ENCODE peak calls at places on chromosomes 7 and 10, in four cellular contexts. One of them, this sample, is unnamed.

GRCh38 chr10:7717767-7718166 is 14.7 kb downstream of the ITIH2 start:
- DNase-seq in sigmoid colon: no peak
- DNase-seq in CD8-positive, alpha-beta T cell: no peak
- DNase-seq in iPS DF 6.9: no peak
- DNase-seq in this sample: no peak

GRCh38 chr7:128853691-128854298 is 8.9 kb upstream of the ATP6V1F start:
- DNase-seq in sigmoid colon: no peak
- DNase-seq in CD8-positive, alpha-beta T cell: no peak
- DNase-seq in iPS DF 6.9: no peak
- DNase-seq in this sample: no peak

GRCh38 chr10:94183666-94184264 is 179.0 kb downstream of the NOC3L start:
- DNase-seq in sigmoid colon: no peak
- DNase-seq in CD8-positive, alpha-beta T cell: no peak
- DNase-seq in iPS DF 6.9: no peak
- DNase-seq in this sample: no peak

GRCh38 chr10:105149371-105149871 is 508.3 kb downstream of the SORCS3 start:
- DNase-seq in sigmoid colon: no peak
- DNase-seq in CD8-positive, alpha-beta T cell: no peak
- DNase-seq in iPS DF 6.9: no peak
- DNase-seq in this sample: no peak

GRCh38 chr7:101522021-101522420 is 107.1 kb downstream of the MYL10 start:
- DNase-seq in sigmoid colon: no peak
- DNase-seq in CD8-positive, alpha-beta T cell: no peak
- DNase-seq in iPS DF 6.9: no peak
- DNase-seq in this sample: no peak

GRCh38 chr7:96589038-96589437 is 120.6 kb downstream of the SEM1 start:
- DNase-seq in sigmoid colon: no peak
- DNase-seq in CD8-positive, alpha-beta T cell: no peak
- DNase-seq in iPS DF 6.9: no peak
- DNase-seq in this sample: no peak

GRCh38 chr7:867001-867405 is 9.4 kb upstream of the GET4 start:
- DNase-seq in sigmoid colon: peak
- DNase-seq in CD8-positive, alpha-beta T cell: no peak
- DNase-seq in iPS DF 6.9: no peak
- DNase-seq in this sample: peak

GRCh38 chr10:127349737-127350136 is 153.3 kb upstream of the INSYN2A start:
- DNase-seq in sigmoid colon: no peak
- DNase-seq in CD8-positive, alpha-beta T cell: no peak
- DNase-seq in iPS DF 6.9: no peak
- DNase-seq in this sample: no peak

GRCh38 chr7:4799508-4800268 is 24.3 kb downstream of the AP5Z1 start:
- DNase-seq in sigmoid colon: no peak
- DNase-seq in CD8-positive, alpha-beta T cell: no peak
- DNase-seq in iPS DF 6.9: no peak
- DNase-seq in this sample: no peak

GRCh38 chr7:117995850-117996650 is 122.8 kb upstream of the CTTNBP2 start:
- DNase-seq in sigmoid colon: no peak
- DNase-seq in CD8-positive, alpha-beta T cell: no peak
- DNase-seq in iPS DF 6.9: no peak
- DNase-seq in this sample: no peak

GRCh38 chr10:132467464-132468149 is 70.0 kb upstream of the INPP5A start:
- DNase-seq in sigmoid colon: no peak
- DNase-seq in CD8-positive, alpha-beta T cell: no peak
- DNase-seq in iPS DF 6.9: no peak
- DNase-seq in this sample: no peak

GRCh38 chr7:29977926-29978652 is 11.5 kb downstream of the SCRN1 start:
- DNase-seq in sigmoid colon: no peak
- DNase-seq in CD8-positive, alpha-beta T cell: no peak
- DNase-seq in iPS DF 6.9: peak
- DNase-seq in this sample: no peak

GRCh38 chr7:43363429-43363894 is 219.4 kb upstream of the STK17A start:
- DNase-seq in sigmoid colon: no peak
- DNase-seq in CD8-positive, alpha-beta T cell: no peak
- DNase-seq in iPS DF 6.9: no peak
- DNase-seq in this sample: no peak

GRCh38 chr10:130003787-130004613 is 39.9 kb upstream of the EBF3 start:
- DNase-seq in sigmoid colon: no peak
- DNase-seq in CD8-positive, alpha-beta T cell: no peak
- DNase-seq in iPS DF 6.9: no peak
- DNase-seq in this sample: no peak

GRCh38 chr10:90204956-90205695 is 503.7 kb downstream of the KIF20B start:
- DNase-seq in sigmoid colon: no peak
- DNase-seq in CD8-positive, alpha-beta T cell: no peak
- DNase-seq in iPS DF 6.9: no peak
- DNase-seq in this sample: no peak

GRCh38 chr10:109474817-109475216 is 448.5 kb downstream of the XPNPEP1 start:
- DNase-seq in sigmoid colon: no peak
- DNase-seq in CD8-positive, alpha-beta T cell: no peak
- DNase-seq in iPS DF 6.9: no peak
- DNase-seq in this sample: no peak

GRCh38 chr10:129870042-129870757 is 93.9 kb downstream of the EBF3 start:
- DNase-seq in sigmoid colon: peak
- DNase-seq in CD8-positive, alpha-beta T cell: no peak
- DNase-seq in iPS DF 6.9: no peak
- DNase-seq in this sample: no peak

GRCh38 chr10:50946991-50947781 is 61.8 kb upstream of the A1CF start:
- DNase-seq in sigmoid colon: no peak
- DNase-seq in CD8-positive, alpha-beta T cell: no peak
- DNase-seq in iPS DF 6.9: no peak
- DNase-seq in this sample: no peak

GRCh38 chr10:5924889-5925288 is 34.8 kb downstream of the FBH1 start:
- DNase-seq in sigmoid colon: no peak
- DNase-seq in CD8-positive, alpha-beta T cell: no peak
- DNase-seq in iPS DF 6.9: no peak
- DNase-seq in this sample: no peak

GRCh38 chr7:149293338-149293737 is 31.3 kb downstream of the ZNF783 start:
- DNase-seq in sigmoid colon: no peak
- DNase-seq in CD8-positive, alpha-beta T cell: no peak
- DNase-seq in iPS DF 6.9: no peak
- DNase-seq in this sample: no peak

GRCh38 chr7:100088621-100089457 is at the start of gene COPS6:
- DNase-seq in sigmoid colon: peak
- DNase-seq in CD8-positive, alpha-beta T cell: peak
- DNase-seq in iPS DF 6.9: no peak
- DNase-seq in this sample: peak

GRCh38 chr7:100159099-100159623 is 638 bp upstream of the TRAPPC14 start:
- DNase-seq in sigmoid colon: no peak
- DNase-seq in CD8-positive, alpha-beta T cell: no peak
- DNase-seq in iPS DF 6.9: no peak
- DNase-seq in this sample: no peak

GRCh38 chr10:28393956-28394568 is 91.2 kb upstream of the MPP7 start:
- DNase-seq in sigmoid colon: peak
- DNase-seq in CD8-positive, alpha-beta T cell: peak
- DNase-seq in iPS DF 6.9: peak
- DNase-seq in this sample: peak

GRCh38 chr10:44198780-44199097 is 186.2 kb downstream of the CXCL12 start:
- DNase-seq in sigmoid colon: peak
- DNase-seq in CD8-positive, alpha-beta T cell: no peak
- DNase-seq in iPS DF 6.9: no peak
- DNase-seq in this sample: no peak

GRCh38 chr7:98300595-98301372 is 19.3 kb downstream of the BRI3 start:
- DNase-seq in sigmoid colon: no peak
- DNase-seq in CD8-positive, alpha-beta T cell: no peak
- DNase-seq in iPS DF 6.9: no peak
- DNase-seq in this sample: no peak

GRCh38 chr10:29883231-29883630 is 176.2 kb downstream of the JCAD start:
- DNase-seq in sigmoid colon: no peak
- DNase-seq in CD8-positive, alpha-beta T cell: no peak
- DNase-seq in iPS DF 6.9: no peak
- DNase-seq in this sample: no peak

GRCh38 chr7:75688200-75689136 is 50.3 kb downstream of the HIP1 start:
- DNase-seq in sigmoid colon: peak
- DNase-seq in CD8-positive, alpha-beta T cell: no peak
- DNase-seq in iPS DF 6.9: no peak
- DNase-seq in this sample: peak
- H3K27ac ChIP-seq in sigmoid colon: no peak
- H3K27ac ChIP-seq in CD8-positive, alpha-beta T cell: no peak
- H3K27ac ChIP-seq in iPS DF 6.9: no peak
- H3K27ac ChIP-seq in this sample: peak

DNA sequence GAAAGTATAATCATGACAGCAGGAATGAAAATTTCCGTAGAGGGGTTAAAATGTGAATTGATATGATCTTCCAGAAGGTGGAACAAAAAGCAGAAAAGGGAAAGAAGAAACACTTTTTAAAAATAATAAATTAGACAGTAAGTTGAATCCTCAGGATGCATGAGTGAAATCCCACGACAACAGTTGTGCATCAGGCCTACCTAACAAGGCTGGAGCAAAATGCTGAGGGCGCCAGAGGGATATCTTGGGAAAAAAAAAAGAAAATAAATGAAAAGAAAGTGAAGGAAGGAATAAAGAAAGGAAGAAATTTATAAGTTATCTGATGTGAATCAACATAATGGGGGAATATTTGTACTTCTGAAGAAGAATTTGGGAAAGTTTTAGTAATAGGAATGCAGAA is 13.0 kb upstream of the HUS1 start:
- DNase-seq in sigmoid colon: no peak
- DNase-seq in CD8-positive, alpha-beta T cell: no peak
- DNase-seq in iPS DF 6.9: no peak
- DNase-seq in this sample: no peak
- H3K27ac ChIP-seq in sigmoid colon: peak
- H3K27ac ChIP-seq in CD8-positive, alpha-beta T cell: peak
- H3K27ac ChIP-seq in iPS DF 6.9: no peak
- H3K27ac ChIP-seq in this sample: peak

GRCh38 chr10:69220041-69220451 is at the start of gene HKDC1:
- DNase-seq in sigmoid colon: no peak
- DNase-seq in CD8-positive, alpha-beta T cell: no peak
- DNase-seq in iPS DF 6.9: no peak
- DNase-seq in this sample: no peak
- H3K27ac ChIP-seq in sigmoid colon: no peak
- H3K27ac ChIP-seq in CD8-positive, alpha-beta T cell: no peak
- H3K27ac ChIP-seq in iPS DF 6.9: no peak
- H3K27ac ChIP-seq in this sample: no peak

GRCh38 chr10:124640056-124640455 is 104.1 kb downstream of the FAM53B start:
- DNase-seq in sigmoid colon: no peak
- DNase-seq in CD8-positive, alpha-beta T cell: no peak
- DNase-seq in iPS DF 6.9: no peak
- DNase-seq in this sample: no peak
- H3K27ac ChIP-seq in sigmoid colon: peak
- H3K27ac ChIP-seq in CD8-positive, alpha-beta T cell: no peak
- H3K27ac ChIP-seq in iPS DF 6.9: no peak
- H3K27ac ChIP-seq in this sample: no peak

GRCh38 chr7:151844080-151844827 is 32.7 kb downstream of the PRKAG2 start:
- DNase-seq in sigmoid colon: no peak
- DNase-seq in CD8-positive, alpha-beta T cell: no peak
- DNase-seq in iPS DF 6.9: no peak
- DNase-seq in this sample: no peak
- H3K27ac ChIP-seq in sigmoid colon: no peak
- H3K27ac ChIP-seq in CD8-positive, alpha-beta T cell: no peak
- H3K27ac ChIP-seq in iPS DF 6.9: no peak
- H3K27ac ChIP-seq in this sample: no peak

DNA sequence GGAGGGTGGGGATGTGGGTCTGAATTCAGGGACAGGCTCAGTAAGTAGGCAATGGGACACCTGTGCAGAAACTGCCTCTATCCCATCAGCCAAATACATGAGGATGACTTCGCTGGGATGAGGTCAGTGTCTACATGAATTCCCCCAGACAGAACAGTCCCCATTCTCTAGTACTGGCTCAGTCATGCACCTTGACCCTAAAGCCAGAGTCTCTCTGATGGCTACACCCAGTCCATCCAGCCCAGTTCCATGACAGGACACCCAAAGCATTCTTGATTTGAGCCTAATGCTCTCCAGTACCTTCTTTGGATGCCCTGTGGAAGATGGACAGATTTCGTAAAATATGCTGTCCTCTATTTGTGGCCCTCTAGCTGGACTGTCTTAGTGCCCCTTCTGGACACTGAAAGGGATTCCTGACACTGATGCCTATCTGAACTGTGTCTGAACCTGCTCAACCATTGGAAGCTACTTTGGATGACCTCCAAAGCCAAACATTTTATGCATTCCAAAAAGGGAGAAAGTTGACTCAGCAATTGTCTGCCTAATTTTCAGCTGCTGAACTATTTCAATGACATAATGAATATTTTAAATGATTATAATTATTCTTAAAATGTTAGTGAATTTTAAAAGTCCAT is 14.6 kb downstream of the SFRP4 start:
- DNase-seq in sigmoid colon: no peak
- DNase-seq in CD8-positive, alpha-beta T cell: no peak
- DNase-seq in iPS DF 6.9: no peak
- DNase-seq in this sample: no peak
- H3K27ac ChIP-seq in sigmoid colon: no peak
- H3K27ac ChIP-seq in CD8-positive, alpha-beta T cell: no peak
- H3K27ac ChIP-seq in iPS DF 6.9: no peak
- H3K27ac ChIP-seq in this sample: no peak